ENCODE peak calls at places on chromosomes 12 and 14, in seven cellular contexts. M is iPS DF 6.9; S is right atrium auricular region; F is mesenchymal stem cell; H is breast epithelium; A is aorta; E is CD4-positive, alpha-beta memory T cell. G is an unnamed sample.

GRCh38 chr12:98595152-98595988 is 1.9 kb downstream of the SLC25A3 start:
- DNase-seq in A (no peak), E (peak; percentile 57), S (no peak), F (peak; percentile 78), M (no peak), H (no peak), G (no peak)

GRCh38 chr12:27766587-27766986 is 13.4 kb upstream of the KLHL42 start:
- DNase-seq in M (no peak), E (no peak), S (no peak), A (no peak), F (no peak), H (no peak), G (no peak)

GRCh38 chr12:80708535-80709328 is 1.3 kb downstream of the MYF6 start:
- DNase-seq in A (peak; percentile 24), S (no peak), E (no peak), H (no peak), M (no peak), F (peak; percentile 32), G (no peak)

GRCh38 chr12:114995891-114996290 is 311.9 kb upstream of the TBX3 start:
- DNase-seq in E (no peak), M (no peak), A (no peak), S (no peak), H (no peak), F (no peak), G (no peak)

GRCh38 chr14:99512571-99513182 is 31.5 kb downstream of the CCNK start:
- DNase-seq in H (peak; percentile 35), S (no peak), M (no peak), A (no peak), F (no peak), E (no peak), G (peak; percentile 38)

GRCh38 chr14:80522936-80523335 is 311.6 kb upstream of the DIO2 start:
- DNase-seq in H (no peak), A (no peak), F (peak; percentile 14), M (no peak), S (no peak), E (no peak), G (no peak)

GRCh38 chr14:70602254-70602653 is 1.8 kb upstream of the MED6 start:
- DNase-seq in H (no peak), E (no peak), S (no peak), M (no peak), F (no peak), A (no peak), G (no peak)

GRCh38 chr14:26290007-26290530 is 307.8 kb downstream of the NOVA1 start:
- DNase-seq in F (peak; percentile 68), H (no peak), S (no peak), E (no peak), M (no peak), A (no peak), G (no peak)

GRCh38 chr12:58588771-58589170 is 331.5 kb downstream of the LRIG3 start:
- DNase-seq in E (no peak), H (no peak), F (peak; percentile 37), M (no peak), S (no peak), A (no peak), G (no peak)

GRCh38 chr14:103232338-103232808 is 101.7 kb upstream of the EIF5 start:
- DNase-seq in A (no peak), F (no peak), E (no peak), S (no peak), M (no peak), H (no peak), G (no peak)

GRCh38 chr14:75939200-75939599 is 42.6 kb downstream of the TGFB3 start:
- DNase-seq in A (no peak), E (no peak), F (no peak), S (no peak), H (no peak), M (no peak), G (no peak)

GRCh38 chr12:126343352-126343751 is 1278.1 kb downstream of the AACS start:
- DNase-seq in F (no peak), S (no peak), M (no peak), E (no peak), H (no peak), A (no peak), G (no peak)

GRCh38 chr12:126342866-126343265 is 1277.6 kb downstream of the AACS start:
- DNase-seq in A (no peak), M (no peak), E (no peak), S (no peak), F (no peak), H (no peak), G (no peak)

GRCh38 chr12:126337556-126337955 is 1272.3 kb downstream of the AACS start:
- DNase-seq in F (no peak), E (no peak), S (no peak), A (no peak), H (no peak), M (no peak), G (no peak)

GRCh38 chr12:126338031-126338441 is 1272.8 kb downstream of the AACS start:
- DNase-seq in E (no peak), A (no peak), S (no peak), M (no peak), H (no peak), F (no peak), G (no peak)
- H3K9me3 ChIP-seq in E (no peaks in the 10 kb centered on the region), A (peaks cover 4% of the 10 kb centered on the region), S (no peaks in the 10 kb centered on the region), M (no peaks in the 10 kb centered on the region), H (peaks cover 9% of the 10 kb centered on the region), F (peaks cover 13% of the 10 kb centered on the region), G (no peaks in the 10 kb centered on the region)

GRCh38 chr14:55454264-55455151 is 14.1 kb upstream of the TBPL2 start:
- DNase-seq in M (no peak), E (no peak), A (peak; percentile 66), S (no peak), H (no peak), F (peak; percentile 84), G (no peak)
- H3K4me3 ChIP-seq in M (no peak overlapping the region), E (no peak overlapping the region), A (no peak overlapping the region), S (no peak overlapping the region), H (peak overlapping the region; percentile 3), F (no peak overlapping the region), G (no peak overlapping the region)

DNA sequence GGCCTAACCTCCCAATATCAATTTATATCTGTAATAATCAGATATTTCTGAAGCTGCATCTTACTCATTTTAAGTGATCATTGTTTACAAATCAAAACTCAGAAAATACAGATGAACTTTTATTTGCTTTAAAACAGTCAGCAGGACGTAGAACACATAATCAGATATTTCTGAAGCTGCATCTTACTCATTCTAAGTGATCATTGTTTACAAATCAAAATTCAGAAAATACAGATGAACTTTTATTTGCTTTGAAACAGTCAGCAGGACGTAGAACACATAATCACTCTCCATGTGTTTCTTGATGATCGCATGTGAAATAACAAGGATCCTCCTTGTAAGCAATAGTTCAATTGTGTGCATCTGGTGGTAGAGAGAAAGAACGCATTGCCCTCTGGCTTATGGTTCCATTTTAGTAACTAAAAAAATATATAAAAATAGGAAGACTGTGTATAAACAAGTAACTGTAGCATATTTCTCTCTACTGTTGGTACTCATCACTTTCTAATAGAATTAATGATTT is 15.0 kb upstream of the TMTC2 start:
- DNase-seq in M (no peak), E (no peak), S (no peak), A (no peak), H (no peak), F (no peak), G (no peak)
- H3K9me3 ChIP-seq in M (no peaks in the 10 kb centered on the region), E (no peaks in the 10 kb centered on the region), S (no peaks in the 10 kb centered on the region), A (no peaks in the 10 kb centered on the region), H (no peaks in the 10 kb centered on the region), F (no peaks in the 10 kb centered on the region), G (no peaks in the 10 kb centered on the region)

GRCh38 chr14:53716521-53716920 is 240.1 kb downstream of the BMP4 start:
- DNase-seq in M (no peak), S (no peak), A (no peak), F (no peak), E (no peak), H (no peak), G (no peak)

GRCh38 chr14:53714495-53715389 is 241.9 kb downstream of the BMP4 start:
- DNase-seq in S (no peak), M (no peak), A (no peak), E (no peak), F (peak; percentile 31), H (no peak), G (no peak)

GRCh38 chr14:53710615-53711014 is 246.0 kb downstream of the BMP4 start:
- DNase-seq in H (no peak), S (no peak), E (no peak), F (no peak), M (no peak), A (no peak), G (no peak)

GRCh38 chr14:53711205-53711604 is 245.4 kb downstream of the BMP4 start:
- DNase-seq in S (no peak), F (no peak), A (no peak), E (no peak), H (no peak), M (no peak), G (no peak)

DNA sequence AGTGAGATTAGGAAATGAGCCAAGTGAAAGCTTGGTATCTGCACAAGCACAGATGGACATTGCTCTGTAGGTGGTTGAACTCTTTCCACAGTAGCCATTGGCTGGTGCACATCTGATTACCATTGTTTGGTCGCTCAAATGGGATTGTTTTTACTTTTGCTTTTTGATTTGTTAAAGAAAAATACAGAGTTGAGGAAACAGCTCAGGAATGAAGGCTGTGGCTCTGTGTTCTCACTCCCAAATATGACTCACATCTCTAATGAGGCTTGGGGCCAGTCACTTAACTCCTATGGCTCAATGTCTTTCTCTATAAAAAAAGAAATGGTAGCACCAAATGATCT is 241.3 kb downstream of the BMP4 start:
- DNase-seq in M (no peak), H (no peak), F (peak; percentile 73), E (no peak), A (no peak), S (no peak), G (no peak)
- H3K4me3 ChIP-seq in M (no peak overlapping the region), H (peak overlapping the region; percentile 48), F (no peak overlapping the region), E (no peak overlapping the region), A (no peak overlapping the region), S (peak overlapping the region; percentile 12), G (peak overlapping the region; percentile 29)

GRCh38 chr14:19917955-19918518 is 2.4 kb upstream of the OR4K5 start:
- DNase-seq in H (no peak), M (no peak), S (no peak), A (no peak), E (no peak), F (no peak), G (no peak)

GRCh38 chr14:19917243-19917642 is 3.2 kb upstream of the OR4K5 start:
- DNase-seq in H (no peak), M (no peak), A (no peak), E (no peak), S (no peak), F (no peak), G (no peak)

GRCh38 chr14:19918553-19919264 is 1.7 kb upstream of the OR4K5 start:
- DNase-seq in A (no peak), F (no peak), H (no peak), E (no peak), M (no peak), S (no peak), G (no peak)

GRCh38 chr14:19920021-19920657 is at the start of gene OR4K5:
- DNase-seq in A (no peak), H (no peak), E (no peak), F (no peak), M (no peak), S (no peak), G (no peak)
- H3K9me3 ChIP-seq in A (no peaks in the 10 kb centered on the region), H (no peaks in the 10 kb centered on the region), E (no peaks in the 10 kb centered on the region), F (peaks cover 5% of the 10 kb centered on the region), M (peaks cover 26% of the 10 kb centered on the region), S (no peaks in the 10 kb centered on the region), G (no peaks in the 10 kb centered on the region)

GRCh38 chr14:73757876-73758391 is 43.8 kb upstream of the PNMA1 start:
- DNase-seq in E (no peak), F (no peak), A (peak; percentile 44), M (no peak), S (no peak), H (no peak), G (peak; percentile 60)
- H3K4me3 ChIP-seq in E (peak overlapping the region; percentile 73), F (peak overlapping the region; percentile 84), A (no peak overlapping the region), M (no peak overlapping the region), S (peak overlapping the region; percentile 85), H (peak overlapping the region; percentile 85), G (peak overlapping the region; percentile 77)

G was measured in right cardiac atrium.